ENCODE peak calls at places on chromosomes 11 and 22, in four cellular contexts. K is sigmoid colon, N is fibroblast of lung, D is PC-3. S is an unnamed sample.
A peak's percentile ranks its signal among the peaks of the same experiment; 100 is the strongest.

GRCh38 chr11:116925050-116925449 is 87.6 kb upstream of the APOA1 start:
- DNase-seq in K (no peak), N (no peak), D (no peak), S (no peak)

GRCh38 chr11:45860348-45860747 is 13.1 kb downstream of the CRY2 start:
- DNase-seq in K (no peak), D (no peak), N (no peak), S (no peak)

GRCh38 chr11:92859290-92859689 is 110.2 kb upstream of the MTNR1B start:
- DNase-seq in K (no peak), N (peak; percentile 37), D (no peak), S (no peak)

GRCh38 chr11:17171342-17171741 is 36.4 kb downstream of the PIK3C2A start:
- DNase-seq in D (no peak), K (no peak), N (peak; percentile 44), S (no peak)

GRCh38 chr22:17501679-17502285 is 61.5 kb upstream of the SLC25A18 start:
- DNase-seq in D (peak; percentile 73), K (no peak), N (peak; percentile 86), S (no peak)

GRCh38 chr11:44825058-44825795 is 98.5 kb downstream of the TSPAN18 start:
- DNase-seq in N (no peak), D (no peak), K (no peak), S (no peak)

GRCh38 chr11:28922351-28922981 is 814.3 kb downstream of the METTL15 start:
- DNase-seq in N (no peak), D (no peak), K (no peak), S (no peak)

GRCh38 chr11:118911113-118911879 is 14.4 kb downstream of the BCL9L start:
- DNase-seq in N (no peak), K (peak; percentile 76), D (peak; percentile 71), S (no peak)

GRCh38 chr22:24996420-24996952 is 44.0 kb downstream of the KIAA1671 start:
- DNase-seq in N (peak; percentile 61), K (no peak), D (peak; percentile 75), S (no peak)

GRCh38 chr22:25006354-25006753 is 53.8 kb downstream of the KIAA1671 start:
- DNase-seq in K (no peak), N (no peak), D (no peak), S (no peak)

GRCh38 chr22:24997023-24997422 is 44.5 kb downstream of the KIAA1671 start:
- DNase-seq in D (no peak), N (no peak), K (no peak), S (no peak)

GRCh38 chr22:25000686-25001085 is 48.2 kb downstream of the KIAA1671 start:
- DNase-seq in N (no peak), K (no peak), D (no peak), S (no peak)

GRCh38 chr22:25002241-25002985 is 49.9 kb downstream of the KIAA1671 start:
- DNase-seq in D (no peak), K (no peak), N (no peak), S (no peak)
- H3K27ac ChIP-seq in D (no peak overlapping the region), K (no peak overlapping the region), N (no peak overlapping the region), S (no peak overlapping the region)

GRCh38 chr11:111976614-111977140 is 39.5 kb downstream of the DIXDC1 start:
- DNase-seq in N (no peak), K (peak; percentile 74), D (peak; percentile 33), S (peak; percentile 36)
- H3K27ac ChIP-seq in N (no peak overlapping the region), K (peak overlapping the region; percentile 99), D (no peak overlapping the region), S (peak overlapping the region; percentile 94)

DNA sequence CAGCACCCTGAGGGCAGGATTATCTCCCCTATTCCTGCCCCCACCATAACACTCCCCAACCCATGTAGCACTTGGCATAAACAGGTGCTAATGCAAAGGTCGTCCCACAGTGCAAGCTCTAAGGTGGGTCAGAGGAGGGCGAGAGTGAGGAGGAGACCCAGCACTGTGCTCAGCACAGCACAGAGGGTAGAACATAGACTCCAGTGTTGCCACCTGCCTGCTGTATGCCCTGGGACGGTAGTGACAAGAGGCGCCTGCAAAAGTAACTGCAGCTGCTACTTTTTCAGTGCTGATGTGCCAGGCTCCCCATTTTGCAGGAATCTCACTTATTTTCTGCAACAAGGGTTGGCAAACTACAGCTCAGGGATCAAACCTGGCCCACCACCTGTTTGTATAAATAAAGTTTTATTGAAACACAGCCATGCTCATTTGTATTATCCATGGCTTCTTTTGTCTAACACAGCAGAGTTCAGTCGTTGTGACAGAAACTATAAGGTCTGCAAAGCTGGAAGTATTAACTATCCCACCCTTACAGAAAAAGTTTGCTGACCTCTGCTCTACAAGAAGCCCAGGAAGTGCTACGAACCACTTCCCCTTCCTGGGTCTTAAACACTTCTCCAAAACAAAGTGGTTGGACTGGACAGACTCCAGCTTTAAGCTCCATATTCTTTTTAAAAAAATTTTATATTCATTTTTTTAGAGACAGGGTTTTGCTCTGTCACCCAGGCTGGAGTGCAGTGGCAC is 16.9 kb upstream of the CDC42BPG start:
- DNase-seq in D (no peak), N (no peak), K (no peak), S (no peak)
- H3K27ac ChIP-seq in D (no peak overlapping the region), N (no peak overlapping the region), K (peak overlapping the region; percentile 97), S (peak overlapping the region; percentile 97)

GRCh38 chr11:95715777-95716241 is 73.8 kb downstream of the FAM76B start:
- DNase-seq in K (no peak), N (no peak), D (peak; percentile 46), S (no peak)
- H3K27ac ChIP-seq in K (no peak overlapping the region), N (no peak overlapping the region), D (no peak overlapping the region), S (no peak overlapping the region)

GRCh38 chr11:65945941-65946558 is 770 bp downstream of the TSGA10IP start:
- DNase-seq in K (no peak), D (no peak), N (no peak), S (no peak)
- H3K27ac ChIP-seq in K (no peak overlapping the region), D (no peak overlapping the region), N (no peak overlapping the region), S (no peak overlapping the region)

GRCh38 chr11:68313574-68314202 is 1.3 kb downstream of the LRP5 start:
- DNase-seq in N (peak; percentile 38), D (peak; percentile 33), K (no peak), S (no peak)

GRCh38 chr11:68314203-68314885 is 2.0 kb downstream of the LRP5 start:
- DNase-seq in K (no peak), D (no peak), N (peak; percentile 25), S (no peak)

GRCh38 chr11:68311155-68312116 is 955 bp upstream of the LRP5 start:
- DNase-seq in N (no peak), D (no peak), K (no peak), S (no peak)

GRCh38 chr11:68312780-68313573 is 586 bp downstream of the LRP5 start:
- DNase-seq in K (no peak), D (peak; percentile 10), N (no peak), S (no peak)

GRCh38 chr11:68312117-68312779 is at the start of gene LRP5:
- DNase-seq in N (no peak), K (peak; percentile 69), D (peak; percentile 50), S (no peak)
- H3K27ac ChIP-seq in N (peak within 1 kb of the TSS; percentile 14), K (peak within 1 kb of the TSS; percentile 92), D (peak within 1 kb of the TSS; percentile 91), S (peak within 1 kb of the TSS; percentile 87)

DNA sequence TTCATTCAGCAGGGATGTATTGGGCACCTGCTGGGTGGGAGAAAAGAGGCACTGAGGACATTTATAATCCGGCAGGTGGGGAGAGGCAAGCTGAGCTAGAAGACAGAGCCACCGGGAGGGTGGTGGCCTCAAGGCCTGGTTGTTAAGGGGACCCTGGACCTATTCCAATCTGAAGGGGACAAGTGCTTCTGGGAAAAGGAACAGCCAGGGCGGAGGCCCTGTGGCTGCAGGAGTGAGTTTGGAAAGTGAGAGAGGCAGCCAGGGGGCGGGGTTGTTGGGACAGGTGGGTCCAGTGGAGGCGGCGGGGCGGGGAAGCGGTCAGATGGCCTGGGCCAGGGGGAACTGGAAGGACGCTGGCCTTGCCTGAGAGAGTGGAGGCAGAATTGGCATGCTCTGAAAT is 29.1 kb downstream of the ANO1 start:
- DNase-seq in N (no peak), D (no peak), K (no peak), S (no peak)
- H3K27ac ChIP-seq in N (no peak overlapping the region), D (no peak overlapping the region), K (peak overlapping the region; percentile 82), S (peak overlapping the region; percentile 68)

GRCh38 chr22:49466926-49467590 is 360.6 kb downstream of the BRD1 start:
- DNase-seq in K (no peak), D (no peak), N (no peak), S (no peak)
- H3K27ac ChIP-seq in K (no peak overlapping the region), D (no peak overlapping the region), N (no peak overlapping the region), S (no peak overlapping the region)

GRCh38 chr11:110078923-110079544 is 14.2 kb upstream of the ZC3H12C start:
- DNase-seq in N (no peak), D (no peak), K (no peak), S (no peak)
- H3K27ac ChIP-seq in N (no peak overlapping the region), D (peak overlapping the region; percentile 95), K (no peak overlapping the region), S (no peak overlapping the region)

GRCh38 chr22:39173787-39174497 is 21.5 kb upstream of the CBX7 start:
- DNase-seq in D (no peak), N (no peak), K (no peak), S (no peak)
- H3K27ac ChIP-seq in D (peak overlapping the region; percentile 77), N (peak overlapping the region; percentile 89), K (peak overlapping the region; percentile 76), S (no peak overlapping the region)